ENCODE peak calls at places on chromosomes 11 and 22, in five cellular contexts. E, X, W, R and F are unnamed samples.

GRCh38 chr11:18778468-18778867 is 13.1 kb downstream of the PTPN5 start:
- DNase-seq in R (no peak), E (no peak), X (no peak), W (no peak), F (no peak)

GRCh38 chr11:119790476-119790875 is 61.5 kb upstream of the NECTIN1 start:
- DNase-seq in E (no peak), X (no peak), W (no peak), R (no peak), F (no peak)

GRCh38 chr11:132312616-132313210 is 942.3 kb downstream of the NTM start:
- DNase-seq in X (peak; percentile 50), R (peak; percentile 6), E (no peak), W (no peak), F (peak; percentile 35)

GRCh38 chr11:60389279-60389910 is 6.9 kb upstream of the MS4A14 start:
- DNase-seq in W (no peak), R (no peak), E (no peak), X (no peak), F (no peak)

GRCh38 chr11:44110231-44110679 is 14.8 kb downstream of the EXT2 start:
- DNase-seq in E (peak; percentile 61), R (peak; percentile 54), X (peak; percentile 53), W (peak; percentile 23), F (peak; percentile 61)

GRCh38 chr22:44561139-44561840 is 63.3 kb upstream of the RTL6 start:
- DNase-seq in R (no peak), X (no peak), W (no peak), E (no peak), F (no peak)

GRCh38 chr22:19125474-19126308 is 3.5 kb upstream of the DGCR2 start:
- DNase-seq in R (no peak), E (no peak), W (no peak), X (no peak), F (no peak)

GRCh38 chr11:61814242-61814957 is 2.4 kb downstream of the FADS1 start:
- DNase-seq in R (no peak), W (no peak), E (no peak), X (peak; percentile 36), F (peak; percentile 49)

GRCh38 chr11:132036751-132037466 is 666.5 kb downstream of the NTM start:
- DNase-seq in W (no peak), E (no peak), X (no peak), R (no peak), F (no peak)

GRCh38 chr11:114110948-114111347 is 51.4 kb downstream of the ZBTB16 start:
- DNase-seq in R (peak; percentile 63), W (no peak), X (no peak), E (no peak), F (peak; percentile 65)

GRCh38 chr22:29078036-29078868 is 5.4 kb downstream of the KREMEN1 start:
- DNase-seq in W (no peak), R (no peak), X (no peak), E (no peak), F (no peak)

GRCh38 chr11:12756101-12756500 is 81.9 kb downstream of the TEAD1 start:
- DNase-seq in X (no peak), R (no peak), W (no peak), E (no peak), F (no peak)

GRCh38 chr11:119991669-119992068 is 146.2 kb downstream of the TRIM29 start:
- DNase-seq in W (no peak), X (no peak), R (no peak), E (no peak), F (no peak)

GRCh38 chr11:119306373-119306890 is 10.5 kb downstream of the MCAM start:
- DNase-seq in E (no peak), R (peak; percentile 68), X (peak; percentile 30), W (no peak), F (peak; percentile 49)

GRCh38 chr11:78138694-78139421 is 568 bp downstream of the ALG8 start:
- DNase-seq in E (peak; percentile 24), W (no peak), R (no peak), X (peak; percentile 28), F (peak; percentile 19)

GRCh38 chr22:48055185-48055584 is 1292.7 kb downstream of the TBC1D22A start:
- DNase-seq in X (no peak), R (no peak), W (no peak), E (no peak), F (no peak)

GRCh38 chr11:33089776-33090175 is 50.4 kb downstream of the TCP11L1 start:
- DNase-seq in R (peak; percentile 10), E (no peak), X (peak; percentile 7), W (no peak), F (peak; percentile 21)

GRCh38 chr11:120424185-120424969 is 87.2 kb upstream of the GRIK4 start:
- DNase-seq in W (no peak), R (no peak), X (no peak), E (no peak), F (no peak)

GRCh38 chr11:74570266-74571061 is 21.9 kb upstream of the POLD3 start:
- DNase-seq in X (peak; percentile 58), W (no peak), E (peak; percentile 16), R (peak; percentile 58), F (peak; percentile 78)

GRCh38 chr11:22337571-22338464 is at the start of gene SLC17A6:
- DNase-seq in R (peak; percentile 0), W (no peak), X (peak; percentile 7), E (no peak), F (peak; percentile 55)

GRCh38 chr11:64568584-64569140 is 22.4 kb upstream of the SLC22A12 start:
- DNase-seq in R (no peak), E (no peak), X (no peak), W (no peak), F (no peak)

GRCh38 chr11:113555071-113555739 is 80.0 kb upstream of the DRD2 start:
- DNase-seq in W (no peak), X (no peak), E (no peak), R (no peak), F (no peak)

GRCh38 chr11:126430581-126431320 is 75.3 kb downstream of the ST3GAL4 start:
- DNase-seq in W (no peak), X (no peak), R (no peak), E (no peak), F (no peak)

GRCh38 chr22:39318507-39319283 is 728 bp downstream of the RPL3 start:
- DNase-seq in W (no peak), R (no peak), E (no peak), X (peak; percentile 33), F (no peak)

GRCh38 chr11:104881117-104881794 is 17.0 kb downstream of the CASP12 start:
- DNase-seq in X (no peak), W (no peak), R (no peak), E (no peak), F (no peak)

GRCh38 chr11:34028407-34028804 is 23.1 kb upstream of the CAPRIN1 start:
- DNase-seq in X (no peak), E (no peak), W (no peak), R (no peak), F (no peak)

DNA sequence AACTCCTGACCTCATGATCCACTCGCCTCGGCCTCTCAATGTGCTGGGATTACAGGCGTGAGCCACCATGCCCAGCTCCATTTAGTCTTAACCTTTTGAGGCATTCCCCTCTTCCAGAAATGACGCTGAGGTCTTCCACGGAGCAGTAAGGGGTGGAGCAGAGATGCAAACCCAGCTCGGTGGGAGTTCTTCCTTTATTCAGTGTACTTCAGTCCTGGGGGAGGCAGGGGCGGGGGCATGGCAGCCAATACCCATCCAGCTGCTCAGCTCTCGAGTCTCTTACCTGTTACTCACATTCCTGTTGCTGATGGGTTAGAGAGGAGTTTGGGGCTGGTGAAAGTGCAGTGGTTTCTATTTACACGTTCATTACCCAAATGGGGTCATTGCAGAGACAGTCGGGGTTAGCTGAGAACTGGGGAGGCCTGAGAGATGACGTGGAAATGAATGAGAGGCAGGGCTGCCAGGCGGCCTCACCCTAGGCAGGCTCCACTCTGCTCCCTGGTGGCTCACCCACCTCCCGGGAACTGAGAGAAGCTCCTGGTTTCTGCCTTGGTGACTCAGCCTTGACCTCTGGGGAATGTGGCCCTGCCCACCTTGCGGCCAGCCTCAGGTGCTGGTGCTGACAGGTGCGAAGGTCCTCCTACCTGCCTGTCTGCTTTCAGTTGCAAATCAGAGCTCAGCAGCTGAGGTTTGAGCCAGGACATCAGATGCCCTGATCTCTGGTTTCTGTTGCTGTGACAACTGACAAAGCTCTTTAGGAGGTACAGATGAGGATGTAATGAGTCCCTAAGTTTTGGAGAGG is 13.4 kb upstream of the ST14 start:
- DNase-seq in E (no peak), X (no peak), R (no peak), W (no peak), F (no peak)
- TF ChIP-seq CTCF in E (no peak), X (peak; percentile 55), R (peak; percentile 17), W (no peak), F (peak; percentile 13)

DNA sequence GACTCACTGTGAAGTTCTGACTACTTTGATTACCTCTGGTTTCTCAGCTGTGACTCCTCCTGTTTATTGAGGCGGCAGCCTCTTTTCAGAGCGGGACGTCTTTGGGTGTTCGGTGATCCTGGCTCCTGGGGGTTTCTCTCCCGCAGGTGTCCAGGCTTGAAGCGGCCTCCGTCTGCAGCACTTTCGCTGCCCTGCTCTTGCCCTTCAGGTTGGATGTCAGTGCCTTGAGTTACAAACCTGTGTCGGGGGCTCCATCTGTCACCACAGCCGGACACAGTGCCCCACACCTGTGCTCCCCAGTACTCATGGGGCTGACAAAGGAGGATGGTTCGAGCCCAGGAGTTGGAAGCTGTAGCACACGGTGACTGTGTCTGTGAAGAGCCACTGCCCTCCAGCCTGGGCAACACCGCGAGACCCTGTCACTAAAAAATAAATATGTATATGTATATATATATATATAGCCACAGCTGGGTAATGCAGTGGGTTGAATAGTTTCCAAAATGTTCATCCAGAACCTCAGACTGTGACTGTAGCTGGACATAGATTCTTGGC is 104.1 kb downstream of the BRD1 start:
- DNase-seq in R (no peak), E (no peak), W (no peak), X (no peak), F (no peak)
- H3K4me3 ChIP-seq in R (no peak overlapping the region), E (peak overlapping the region; percentile 74), W (no peak overlapping the region), X (no peak overlapping the region), F (no peak overlapping the region)

GRCh38 chr11:125346565-125347260 is 149.4 kb downstream of the FEZ1 start:
- DNase-seq in X (no peak), E (no peak), W (no peak), R (no peak), F (no peak)

GRCh38 chr11:125350206-125351044 is 145.6 kb downstream of the FEZ1 start:
- DNase-seq in X (no peak), E (no peak), W (no peak), R (no peak), F (no peak)

GRCh38 chr11:125348704-125349635 is 147.1 kb downstream of the FEZ1 start:
- DNase-seq in X (peak; percentile 24), W (peak; percentile 45), R (peak; percentile 28), E (peak; percentile 57), F (peak; percentile 35)

GRCh38 chr11:125347261-125347585 is 148.8 kb downstream of the FEZ1 start:
- DNase-seq in W (no peak), R (no peak), X (no peak), E (no peak), F (no peak)

DNA sequence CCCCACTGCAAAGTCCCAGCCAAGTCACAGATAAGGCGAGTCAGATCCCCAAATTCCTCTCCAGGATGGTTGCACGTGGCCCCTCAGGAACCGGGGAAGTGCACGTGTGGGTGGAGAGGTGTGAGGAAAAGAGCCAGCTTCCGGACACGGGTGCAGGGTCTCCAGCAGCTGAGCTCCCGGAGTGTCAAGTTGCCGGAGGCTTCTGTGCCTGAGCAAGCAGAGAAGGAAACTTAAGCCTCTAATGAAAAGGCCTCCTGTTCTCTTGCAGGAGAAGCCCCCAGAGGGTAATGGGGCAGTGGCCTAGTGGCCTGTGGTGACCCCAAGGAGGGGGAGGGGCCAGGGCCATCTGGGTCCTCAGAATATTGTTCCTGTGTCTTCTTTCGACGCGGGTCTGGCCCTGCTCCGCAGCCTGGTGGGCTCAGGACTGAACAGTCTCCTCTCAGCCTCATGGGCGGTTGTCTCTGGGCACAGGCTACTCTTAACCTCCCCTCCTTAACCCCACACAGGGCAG is 147.9 kb downstream of the FEZ1 start:
- DNase-seq in W (no peak), X (no peak), R (no peak), E (no peak), F (no peak)
- TF ChIP-seq CTCF in W (no peak), X (no peak), R (no peak), E (no peak), F (no peak)

GRCh38 chr11:10898763-10899541 is 41.1 kb upstream of the ZBED5 start:
- DNase-seq in E (no peak), X (no peak), W (no peak), R (no peak), F (no peak)
- H3K4me3 ChIP-seq in E (no peak overlapping the region), X (peak overlapping the region; percentile 13), W (no peak overlapping the region), R (peak overlapping the region; percentile 41), F (peak overlapping the region; percentile 11)